ENCODE peak calls at places on chromosomes 2 and 18, in seven cellular contexts. One of them, this sample, is unnamed.

GRCh38 chr2:189719531-189719930 is 43.1 kb downstream of the OSGEPL1 start:
- DNase-seq in breast epithelium: no peak
- DNase-seq in DND-41: no peak
- DNase-seq in left lung: no peak
- DNase-seq in adrenal gland: no peak
- DNase-seq in PC-9: no peak
- DNase-seq in H9: no peak
- DNase-seq in this sample: no peak

GRCh38 chr2:37013315-37013641 is 46.9 kb upstream of the STRN start:
- DNase-seq in adrenal gland: no peak
- DNase-seq in PC-9: no peak
- DNase-seq in breast epithelium: no peak
- DNase-seq in DND-41: no peak
- DNase-seq in H9: no peak
- DNase-seq in left lung: no peak
- DNase-seq in this sample: no peak

GRCh38 chr18:59988098-59988706 is 88.4 kb downstream of the PMAIP1 start:
- DNase-seq in PC-9: peak; percentile 50
- DNase-seq in DND-41: peak; percentile 52
- DNase-seq in breast epithelium: no peak
- DNase-seq in H9: no peak
- DNase-seq in left lung: no peak
- DNase-seq in adrenal gland: peak; percentile 54
- DNase-seq in this sample: no peak

GRCh38 chr2:222319576-222320440 is 21.0 kb upstream of the PAX3 start:
- DNase-seq in left lung: peak; percentile 87
- DNase-seq in H9: peak; percentile 63
- DNase-seq in breast epithelium: no peak
- DNase-seq in PC-9: no peak
- DNase-seq in DND-41: no peak
- DNase-seq in adrenal gland: peak; percentile 47
- DNase-seq in this sample: no peak

GRCh38 chr2:101012706-101013181 is 10.7 kb downstream of the RPL31 start:
- DNase-seq in breast epithelium: no peak
- DNase-seq in H9: no peak
- DNase-seq in DND-41: peak; percentile 48
- DNase-seq in adrenal gland: peak; percentile 65
- DNase-seq in left lung: no peak
- DNase-seq in PC-9: peak; percentile 39
- DNase-seq in this sample: no peak

GRCh38 chr18:70380915-70381896 is 92.4 kb downstream of the SOCS6 start:
- DNase-seq in PC-9: no peak
- DNase-seq in DND-41: no peak
- DNase-seq in left lung: no peak
- DNase-seq in adrenal gland: no peak
- DNase-seq in breast epithelium: no peak
- DNase-seq in H9: peak; percentile 55
- DNase-seq in this sample: no peak

GRCh38 chr2:178874529-178875240 is 67.5 kb upstream of the TTN start:
- DNase-seq in breast epithelium: no peak
- DNase-seq in adrenal gland: no peak
- DNase-seq in PC-9: no peak
- DNase-seq in DND-41: no peak
- DNase-seq in H9: no peak
- DNase-seq in left lung: no peak
- DNase-seq in this sample: no peak

GRCh38 chr2:65320042-65320711 is 92.5 kb downstream of the ACTR2 start:
- DNase-seq in left lung: no peak
- DNase-seq in H9: no peak
- DNase-seq in adrenal gland: peak; percentile 65
- DNase-seq in PC-9: peak; percentile 96
- DNase-seq in DND-41: no peak
- DNase-seq in breast epithelium: no peak
- DNase-seq in this sample: peak; percentile 59

GRCh38 chr2:46355756-46356155 is 58.5 kb downstream of the EPAS1 start:
- DNase-seq in PC-9: no peak
- DNase-seq in left lung: no peak
- DNase-seq in DND-41: no peak
- DNase-seq in adrenal gland: no peak
- DNase-seq in H9: no peak
- DNase-seq in breast epithelium: no peak
- DNase-seq in this sample: no peak

GRCh38 chr2:86017901-86018896 is 87.5 kb downstream of the POLR1A start:
- DNase-seq in H9: no peak
- DNase-seq in PC-9: peak; percentile 66
- DNase-seq in left lung: peak; percentile 87
- DNase-seq in adrenal gland: peak; percentile 84
- DNase-seq in DND-41: no peak
- DNase-seq in breast epithelium: peak; percentile 61
- DNase-seq in this sample: no peak

DNA sequence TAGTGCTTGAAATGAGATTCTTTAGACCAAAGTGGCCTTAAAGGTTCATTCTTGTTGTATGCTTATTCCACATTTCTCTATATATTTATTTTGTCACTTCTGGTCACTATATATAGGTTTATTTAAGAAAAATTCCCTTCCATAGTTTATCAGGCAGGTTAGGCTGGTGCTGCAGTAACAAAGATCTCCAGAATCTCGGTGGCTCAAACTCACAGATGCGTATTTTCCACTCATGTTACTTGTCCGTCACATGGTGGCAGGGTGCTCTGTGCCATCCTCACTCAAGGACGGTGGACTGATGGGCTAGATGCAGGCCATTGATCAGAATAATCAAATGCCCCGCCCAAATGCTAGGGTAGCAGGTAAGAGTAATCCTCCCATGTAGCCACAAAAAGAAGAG is 19.8 kb downstream of the SPTBN1 start:
- DNase-seq in PC-9: no peak
- DNase-seq in left lung: no peak
- DNase-seq in adrenal gland: no peak
- DNase-seq in H9: no peak
- DNase-seq in breast epithelium: no peak
- DNase-seq in DND-41: no peak
- DNase-seq in this sample: no peak
- H3K4me1 ChIP-seq in PC-9: peaks cover 10% of the 10 kb centered on the region
- H3K4me1 ChIP-seq in left lung: peaks cover 45% of the 10 kb centered on the region
- H3K4me1 ChIP-seq in adrenal gland: peaks cover 68% of the 10 kb centered on the region
- H3K4me1 ChIP-seq in H9: no peaks in the 10 kb centered on the region
- H3K4me1 ChIP-seq in breast epithelium: no peaks in the 10 kb centered on the region
- H3K4me1 ChIP-seq in DND-41: no peaks in the 10 kb centered on the region
- H3K4me1 ChIP-seq in this sample: peaks cover 28% of the 10 kb centered on the region

DNA sequence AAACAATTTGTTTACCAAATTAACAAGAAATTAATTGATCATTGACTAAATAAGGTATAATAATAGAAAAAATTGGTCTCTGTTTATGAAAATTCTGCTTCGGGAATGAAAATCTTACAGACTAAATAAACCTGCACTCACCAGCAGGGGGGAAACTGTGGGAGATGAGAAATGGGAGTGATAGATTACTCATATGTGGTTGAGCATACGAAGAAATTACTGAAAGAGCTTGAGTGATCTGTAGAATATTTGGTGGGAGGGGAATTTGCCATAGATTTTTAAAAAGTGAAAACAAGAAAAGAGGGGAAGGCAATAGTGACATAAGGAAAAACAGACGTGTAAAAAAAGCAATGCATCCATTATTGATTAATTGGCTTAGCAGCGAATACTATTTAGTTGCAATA is 2.2 kb downstream of the HMSD start:
- DNase-seq in left lung: no peak
- DNase-seq in PC-9: no peak
- DNase-seq in H9: no peak
- DNase-seq in breast epithelium: no peak
- DNase-seq in DND-41: no peak
- DNase-seq in adrenal gland: no peak
- DNase-seq in this sample: no peak
- TF ChIP-seq CTCF in left lung: no peak
- TF ChIP-seq CTCF in PC-9: peak; percentile 23
- TF ChIP-seq CTCF in H9: no peak
- TF ChIP-seq CTCF in breast epithelium: no peak
- TF ChIP-seq CTCF in DND-41: peak; percentile 6
- TF ChIP-seq CTCF in adrenal gland: no peak
- TF ChIP-seq CTCF in this sample: no peak

GRCh38 chr18:48894799-48895346 is 55.9 kb downstream of the SMAD7 start:
- DNase-seq in PC-9: no peak
- DNase-seq in left lung: no peak
- DNase-seq in DND-41: no peak
- DNase-seq in H9: no peak
- DNase-seq in breast epithelium: no peak
- DNase-seq in adrenal gland: no peak
- DNase-seq in this sample: peak; percentile 71
- H3K4me1 ChIP-seq in PC-9: peaks cover 22% of the 10 kb centered on the region
- H3K4me1 ChIP-seq in left lung: peaks cover 33% of the 10 kb centered on the region
- H3K4me1 ChIP-seq in DND-41: no peaks in the 10 kb centered on the region
- H3K4me1 ChIP-seq in H9: peaks cover 3% of the 10 kb centered on the region
- H3K4me1 ChIP-seq in breast epithelium: no peaks in the 10 kb centered on the region
- H3K4me1 ChIP-seq in adrenal gland: no peaks in the 10 kb centered on the region
- H3K4me1 ChIP-seq in this sample: peaks cover 13% of the 10 kb centered on the region

DNA sequence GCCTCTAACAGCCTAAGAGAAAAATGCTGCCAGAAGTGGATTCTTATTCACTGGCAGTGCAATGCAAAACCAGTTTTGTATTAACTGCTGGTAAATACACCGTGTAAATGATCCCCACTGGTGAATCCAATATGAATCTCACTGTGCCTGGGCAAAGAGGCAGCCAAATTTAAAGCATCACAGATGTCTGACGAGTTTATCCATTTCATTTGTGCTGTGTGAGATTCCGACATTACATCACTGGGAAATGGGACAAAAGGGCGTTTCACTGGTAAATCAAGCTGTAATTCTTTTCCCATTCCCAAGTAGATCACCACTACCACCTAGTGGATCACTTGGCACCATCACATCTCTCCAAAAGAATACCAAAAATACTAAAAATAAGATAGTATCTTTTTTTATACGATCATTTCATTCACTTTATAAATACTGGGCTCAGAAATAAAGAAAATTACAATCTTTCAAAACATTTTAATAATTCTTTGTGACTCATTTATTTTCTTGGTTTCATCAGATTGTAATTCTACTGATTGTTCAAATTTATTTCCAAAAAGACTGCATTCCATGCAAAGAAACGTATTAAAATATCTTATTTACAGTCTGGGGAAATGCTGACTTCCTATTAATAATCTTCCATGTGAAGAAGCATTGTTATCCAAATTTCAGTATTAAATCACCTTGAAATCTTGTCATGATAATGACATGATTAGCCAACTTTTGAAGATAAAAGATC is 125.6 kb downstream of the GRB14 start:
- DNase-seq in breast epithelium: no peak
- DNase-seq in H9: no peak
- DNase-seq in left lung: no peak
- DNase-seq in adrenal gland: no peak
- DNase-seq in PC-9: peak; percentile 40
- DNase-seq in DND-41: no peak
- DNase-seq in this sample: no peak
- TF ChIP-seq CTCF in breast epithelium: no peak
- TF ChIP-seq CTCF in H9: peak; percentile 83
- TF ChIP-seq CTCF in left lung: no peak
- TF ChIP-seq CTCF in adrenal gland: peak; percentile 49
- TF ChIP-seq CTCF in PC-9: peak; percentile 67
- TF ChIP-seq CTCF in DND-41: peak; percentile 48
- TF ChIP-seq CTCF in this sample: peak; percentile 15

GRCh38 chr2:160388464-160389263 is 104.9 kb downstream of the RBMS1 start:
- DNase-seq in breast epithelium: no peak
- DNase-seq in left lung: no peak
- DNase-seq in H9: no peak
- DNase-seq in adrenal gland: peak; percentile 45
- DNase-seq in PC-9: no peak
- DNase-seq in DND-41: peak; percentile 64
- DNase-seq in this sample: peak; percentile 76
- H3K4me1 ChIP-seq in breast epithelium: peaks cover 6% of the 10 kb centered on the region
- H3K4me1 ChIP-seq in left lung: peaks cover 100% of the 10 kb centered on the region
- H3K4me1 ChIP-seq in H9: peaks cover 4% of the 10 kb centered on the region
- H3K4me1 ChIP-seq in adrenal gland: peaks cover 47% of the 10 kb centered on the region
- H3K4me1 ChIP-seq in PC-9: peaks cover 17% of the 10 kb centered on the region
- H3K4me1 ChIP-seq in DND-41: peaks cover 34% of the 10 kb centered on the region
- H3K4me1 ChIP-seq in this sample: peaks cover 13% of the 10 kb centered on the region

DNA sequence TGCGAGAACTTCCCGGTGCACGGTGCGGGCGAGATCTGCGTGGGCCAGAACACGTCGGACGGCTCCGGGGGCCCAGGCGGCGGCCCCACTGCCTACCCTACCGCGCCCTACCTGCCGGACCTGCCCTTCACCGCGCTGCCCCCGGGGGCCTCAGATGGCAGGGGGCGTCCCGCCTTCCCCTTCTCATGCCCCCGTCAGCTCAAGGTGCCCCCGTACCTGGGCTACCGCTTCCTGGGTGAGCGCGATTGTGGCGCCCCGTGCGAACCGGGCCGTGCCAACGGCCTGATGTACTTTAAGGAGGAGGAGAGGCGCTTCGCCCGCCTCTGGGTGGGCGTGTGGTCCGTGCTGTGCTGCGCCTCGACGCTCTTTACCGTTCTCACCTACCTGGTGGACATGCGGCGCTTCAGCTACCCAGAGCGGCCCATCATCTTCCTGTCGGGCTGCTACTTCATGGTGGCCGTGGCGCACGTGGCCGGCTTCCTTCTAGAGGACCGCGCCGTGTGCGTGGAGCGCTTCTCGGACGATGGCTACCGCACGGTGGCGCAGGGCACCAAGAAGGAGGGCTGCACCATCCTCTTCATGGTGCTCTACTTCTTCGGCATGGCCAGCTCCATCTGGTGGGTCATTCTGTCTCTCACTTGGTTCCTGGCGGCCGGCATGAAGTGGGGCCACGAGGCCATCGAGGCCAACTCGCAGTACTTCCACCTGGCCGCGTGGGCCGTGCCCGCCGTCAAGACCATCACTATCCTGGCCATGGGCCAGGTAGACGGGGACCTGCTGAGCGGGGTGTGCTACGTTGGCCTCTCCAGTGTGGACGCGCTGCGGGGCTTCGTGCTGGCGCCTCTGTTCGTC is 1.7 kb downstream of the FZD7 start:
- DNase-seq in left lung: peak; percentile 85
- DNase-seq in breast epithelium: peak; percentile 63
- DNase-seq in PC-9: peak; percentile 48
- DNase-seq in H9: peak; percentile 54
- DNase-seq in adrenal gland: peak; percentile 38
- DNase-seq in DND-41: no peak
- DNase-seq in this sample: peak; percentile 71
- TF ChIP-seq CTCF in left lung: peak; percentile 31
- TF ChIP-seq CTCF in breast epithelium: peak; percentile 48
- TF ChIP-seq CTCF in PC-9: peak; percentile 47
- TF ChIP-seq CTCF in H9: peak; percentile 67
- TF ChIP-seq CTCF in adrenal gland: peak; percentile 41
- TF ChIP-seq CTCF in DND-41: no peak
- TF ChIP-seq CTCF in this sample: peak; percentile 52

GRCh38 chr2:9288233-9288632 is 81.6 kb downstream of the ASAP2 start:
- DNase-seq in H9: no peak
- DNase-seq in left lung: no peak
- DNase-seq in breast epithelium: no peak
- DNase-seq in DND-41: no peak
- DNase-seq in adrenal gland: no peak
- DNase-seq in PC-9: peak; percentile 71
- DNase-seq in this sample: peak; percentile 38
- H3K4me1 ChIP-seq in H9: peaks cover 9% of the 10 kb centered on the region
- H3K4me1 ChIP-seq in left lung: no peaks in the 10 kb centered on the region
- H3K4me1 ChIP-seq in breast epithelium: no peaks in the 10 kb centered on the region
- H3K4me1 ChIP-seq in DND-41: no peaks in the 10 kb centered on the region
- H3K4me1 ChIP-seq in adrenal gland: no peaks in the 10 kb centered on the region
- H3K4me1 ChIP-seq in PC-9: peaks cover 59% of the 10 kb centered on the region
- H3K4me1 ChIP-seq in this sample: peaks cover 6% of the 10 kb centered on the region